ENCODE peak calls at places on chromosome 13, in ten cellular contexts. I is HepG2, M is cardiac fibroblast, Q is progenitor cell of endocrine pancreas, E is mesothelial cell of epicardium, C is ovary, S is endothelial cell, D is PC-3, K is heart right ventricle, N is WTC11. J is an unnamed sample.

GRCh38 chr13:104318121-104318520 is 1251.9 kb upstream of the SLC10A2 start:
- DNase-seq in K (no peak), Q (no peak), N (no peak), I (no peak), S (no peak), M (peak; percentile 58), E (no peak), C (no peak), D (peak; percentile 38), J (no peak)

GRCh38 chr13:103255587-103256301 is 189.5 kb upstream of the SLC10A2 start:
- DNase-seq in N (no peak), E (no peak), C (no peak), I (no peak), D (peak; percentile 44), S (no peak), K (no peak), M (no peak), Q (no peak), J (no peak)

GRCh38 chr13:114088863-114089262 is 43.6 kb downstream of the RASA3 start:
- DNase-seq in D (no peak), I (no peak), N (peak; percentile 11), K (no peak), Q (no peak), E (no peak), M (no peak), C (no peak), S (no peak), J (no peak)

GRCh38 chr13:39913928-39914327 is 258.5 kb downstream of the COG6 start:
- DNase-seq in K (no peak), E (no peak), I (no peak), M (peak; percentile 86), Q (no peak), N (no peak), C (no peak), S (no peak), D (no peak), J (no peak)

GRCh38 chr13:33992891-33993336 is 175.0 kb downstream of the RFC3 start:
- DNase-seq in E (no peak), I (peak; percentile 72), S (no peak), M (no peak), C (no peak), N (no peak), K (no peak), D (no peak), Q (no peak), J (no peak)

GRCh38 chr13:45179428-45179827 is 21.4 kb downstream of the KCTD4 start:
- DNase-seq in C (no peak), N (no peak), E (no peak), K (no peak), Q (no peak), I (peak; percentile 70), M (no peak), S (no peak), D (no peak), J (no peak)

GRCh38 chr13:101346942-101347728 is 69.2 kb downstream of the NALCN start:
- DNase-seq in E (no peak), K (no peak), N (no peak), M (peak; percentile 16), S (no peak), C (no peak), D (no peak), I (no peak), Q (no peak), J (no peak)

GRCh38 chr13:110713981-110714797 is 689 bp downstream of the ING1 start:
- DNase-seq in N (peak; percentile 43), Q (peak; percentile 35), D (peak; percentile 14), S (peak; percentile 52), K (peak; percentile 53), E (no peak), I (peak; percentile 28), M (peak; percentile 54), C (peak; percentile 69), J (peak; percentile 43)

GRCh38 chr13:97237388-97237787 is 15.3 kb downstream of the MBNL2 start:
- DNase-seq in M (no peak), E (no peak), S (no peak), N (no peak), K (no peak), I (no peak), D (no peak), C (no peak), Q (no peak), J (no peak)

GRCh38 chr13:79525458-79525857 is 44.5 kb downstream of the NDFIP2 start:
- DNase-seq in S (no peak), M (no peak), D (peak; percentile 69), C (no peak), Q (no peak), N (no peak), K (no peak), I (peak; percentile 6), E (no peak), J (no peak)

GRCh38 chr13:89862691-89863036 is 1484.8 kb upstream of the MIR17HG start:
- DNase-seq in D (peak; percentile 52), S (no peak), E (no peak), C (no peak), M (no peak), K (no peak), I (no peak), Q (no peak), N (no peak), J (no peak)

GRCh38 chr13:42539670-42540069 is 34.3 kb upstream of the TNFSF11 start:
- DNase-seq in D (peak; percentile 79), N (no peak), K (no peak), S (no peak), M (peak; percentile 35), C (no peak), E (no peak), I (no peak), Q (no peak), J (no peak)

GRCh38 chr13:33828431-33829129 is 10.6 kb downstream of the RFC3 start:
- DNase-seq in Q (no peak), K (no peak), E (no peak), S (no peak), C (no peak), D (no peak), N (no peak), I (no peak), M (no peak), J (no peak)

GRCh38 chr13:38527140-38527539 is 159.7 kb upstream of the FREM2 start:
- DNase-seq in C (no peak), I (no peak), N (no peak), Q (no peak), S (no peak), D (no peak), K (no peak), E (no peak), M (no peak), J (no peak)

GRCh38 chr13:38535271-38535670 is 151.6 kb upstream of the FREM2 start:
- DNase-seq in N (no peak), I (no peak), E (no peak), C (no peak), D (no peak), K (no peak), M (no peak), Q (no peak), S (no peak), J (no peak)

GRCh38 chr13:38530492-38530891 is 156.4 kb upstream of the FREM2 start:
- DNase-seq in I (no peak), E (no peak), S (no peak), K (no peak), M (peak; percentile 31), C (no peak), D (peak; percentile 33), N (no peak), Q (no peak), J (no peak)
- TF ChIP-seq CTCF in I (peak; percentile 38), E (peak; percentile 41), S (no peak), K (peak; percentile 39), M (peak; percentile 22), C (no peak), D (peak; percentile 67), N (no peak), Q (peak; percentile 49), J (peak; percentile 62)

DNA sequence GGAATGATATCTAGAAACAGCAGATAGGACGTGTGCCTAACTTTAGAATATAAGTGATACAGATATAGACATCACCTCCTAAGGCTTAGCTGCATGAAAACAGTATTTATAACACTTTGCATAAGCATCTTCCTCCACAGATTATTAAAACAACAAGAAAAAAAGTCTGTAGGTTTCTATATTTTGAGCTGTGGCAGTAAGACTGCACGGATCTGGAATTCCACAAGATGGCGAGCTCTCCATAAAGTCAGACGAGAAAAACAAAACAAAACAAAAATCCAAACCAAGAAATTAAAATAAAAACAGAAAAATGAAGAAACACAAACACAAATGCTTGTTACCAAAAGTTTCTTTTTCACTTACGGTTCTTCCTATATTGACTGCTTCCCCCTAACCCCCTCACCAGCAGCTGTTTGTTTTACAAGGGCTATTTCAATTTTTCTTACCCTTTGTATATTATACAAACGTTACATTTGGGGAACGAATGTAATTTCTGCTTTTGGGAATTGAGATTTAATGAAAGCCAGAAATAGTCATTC is 285.8 kb downstream of the MYO16 start:
- DNase-seq in C (no peak), S (no peak), K (no peak), E (no peak), Q (no peak), N (no peak), M (peak; percentile 72), D (peak; percentile 31), I (peak; percentile 24), J (no peak)
- TF ChIP-seq CTCF in C (peak; percentile 12), S (peak; percentile 48), K (peak; percentile 40), E (peak; percentile 44), Q (peak; percentile 66), N (no peak), M (peak; percentile 69), D (peak; percentile 72), I (peak; percentile 13), J (peak; percentile 75)

GRCh38 chr13:80563451-80563850 is 222.5 kb upstream of the SPRY2 start:
- DNase-seq in I (no peak), Q (no peak), C (no peak), S (no peak), D (no peak), M (no peak), N (no peak), E (no peak), K (no peak), J (no peak)
- TF ChIP-seq CTCF in I (no peak), Q (no peak), C (no peak), S (no peak), D (no peak), M (no peak), N (no peak), E (no peak), K (no peak), J (no peak)

GRCh38 chr13:37984357-37984756 is 114.8 kb upstream of the TRPC4 start:
- DNase-seq in K (no peak), S (no peak), D (no peak), M (no peak), N (peak; percentile 36), C (no peak), E (no peak), Q (no peak), I (peak; percentile 14), J (no peak)
- TF ChIP-seq CTCF in K (no peak), S (peak; percentile 46), D (no peak), M (no peak), N (peak; percentile 19), C (no peak), E (no peak), Q (no peak), I (peak; percentile 14), J (peak; percentile 38)

GRCh38 chr13:26628706-26629105 is 71.2 kb downstream of the WASF3 start:
- DNase-seq in I (peak; percentile 28), C (no peak), Q (no peak), E (no peak), S (no peak), D (peak; percentile 3), K (no peak), M (peak; percentile 40), N (peak; percentile 22), J (no peak)
- TF ChIP-seq CTCF in I (peak; percentile 36), C (no peak), Q (no peak), E (no peak), S (no peak), D (peak; percentile 14), K (no peak), M (peak; percentile 33), N (no peak), J (no peak)

J was measured in neural crest cell.